ENCODE peak calls at places on chromosomes 16 and 17, in nine cellular contexts. One of them, this sample, is unnamed.

GRCh38 chr17:74981979-74982662 is 5.3 kb upstream of the CDR2L start:
- DNase-seq in heart left ventricle: peak
- DNase-seq in neuronal stem cell: peak
- DNase-seq in amniotic stem cell: no peak
- DNase-seq in NCI-H1436: peak
- DNase-seq in GM20000: peak
- DNase-seq in GDM1: peak
- DNase-seq in T-helper 1 cell: peak
- DNase-seq in iris pigment epithelial cell: peak
- DNase-seq in this sample: peak

GRCh38 chr17:48054238-48055185 is 6.4 kb downstream of the NFE2L1 start:
- DNase-seq in heart left ventricle: peak
- DNase-seq in neuronal stem cell: peak
- DNase-seq in amniotic stem cell: no peak
- DNase-seq in NCI-H1436: peak
- DNase-seq in GM20000: no peak
- DNase-seq in GDM1: no peak
- DNase-seq in T-helper 1 cell: no peak
- DNase-seq in iris pigment epithelial cell: peak
- DNase-seq in this sample: no peak

GRCh38 chr17:80792373-80792781 is 199.3 kb upstream of the CHMP6 start:
- DNase-seq in heart left ventricle: no peak
- DNase-seq in neuronal stem cell: no peak
- DNase-seq in amniotic stem cell: no peak
- DNase-seq in NCI-H1436: no peak
- DNase-seq in GM20000: no peak
- DNase-seq in GDM1: no peak
- DNase-seq in T-helper 1 cell: no peak
- DNase-seq in iris pigment epithelial cell: peak
- DNase-seq in this sample: no peak

GRCh38 chr17:38815576-38816193 is 9.4 kb downstream of the CWC25 start:
- DNase-seq in heart left ventricle: no peak
- DNase-seq in neuronal stem cell: no peak
- DNase-seq in amniotic stem cell: no peak
- DNase-seq in NCI-H1436: no peak
- DNase-seq in GM20000: no peak
- DNase-seq in GDM1: no peak
- DNase-seq in T-helper 1 cell: no peak
- DNase-seq in iris pigment epithelial cell: peak
- DNase-seq in this sample: no peak

GRCh38 chr16:85415196-85415988 is 197.7 kb upstream of the GSE1 start:
- DNase-seq in heart left ventricle: peak
- DNase-seq in neuronal stem cell: no peak
- DNase-seq in amniotic stem cell: no peak
- DNase-seq in NCI-H1436: no peak
- DNase-seq in GM20000: no peak
- DNase-seq in GDM1: no peak
- DNase-seq in T-helper 1 cell: no peak
- DNase-seq in iris pigment epithelial cell: no peak
- DNase-seq in this sample: no peak

GRCh38 chr16:83615553-83615952 is 192.2 kb upstream of the HSBP1 start:
- DNase-seq in heart left ventricle: no peak
- DNase-seq in neuronal stem cell: no peak
- DNase-seq in amniotic stem cell: no peak
- DNase-seq in NCI-H1436: no peak
- DNase-seq in GM20000: no peak
- DNase-seq in GDM1: no peak
- DNase-seq in T-helper 1 cell: no peak
- DNase-seq in iris pigment epithelial cell: peak
- DNase-seq in this sample: no peak

GRCh38 chr17:58281511-58282011 is 826 bp upstream of the MPO start:
- DNase-seq in heart left ventricle: no peak
- DNase-seq in neuronal stem cell: no peak
- DNase-seq in amniotic stem cell: no peak
- DNase-seq in NCI-H1436: no peak
- DNase-seq in GM20000: no peak
- DNase-seq in GDM1: peak
- DNase-seq in T-helper 1 cell: no peak
- DNase-seq in iris pigment epithelial cell: no peak
- DNase-seq in this sample: no peak

GRCh38 chr16:66493490-66494401 is 56.2 kb downstream of the TK2 start:
- DNase-seq in heart left ventricle: no peak
- DNase-seq in neuronal stem cell: no peak
- DNase-seq in amniotic stem cell: no peak
- DNase-seq in NCI-H1436: no peak
- DNase-seq in GM20000: no peak
- DNase-seq in GDM1: no peak
- DNase-seq in T-helper 1 cell: no peak
- DNase-seq in iris pigment epithelial cell: no peak
- DNase-seq in this sample: no peak

GRCh38 chr17:45718791-45719190 is 65.3 kb upstream of the CRHR1 start:
- DNase-seq in heart left ventricle: no peak
- DNase-seq in neuronal stem cell: no peak
- DNase-seq in amniotic stem cell: no peak
- DNase-seq in NCI-H1436: no peak
- DNase-seq in GM20000: no peak
- DNase-seq in GDM1: no peak
- DNase-seq in T-helper 1 cell: no peak
- DNase-seq in iris pigment epithelial cell: no peak
- DNase-seq in this sample: no peak

GRCh38 chr16:84598391-84598750 is 19.5 kb downstream of the COTL1 start:
- DNase-seq in heart left ventricle: no peak
- DNase-seq in neuronal stem cell: no peak
- DNase-seq in amniotic stem cell: no peak
- DNase-seq in NCI-H1436: no peak
- DNase-seq in GM20000: no peak
- DNase-seq in GDM1: no peak
- DNase-seq in T-helper 1 cell: no peak
- DNase-seq in iris pigment epithelial cell: no peak
- DNase-seq in this sample: no peak

GRCh38 chr16:86951831-86952598 is 365.2 kb downstream of the C16orf95 start:
- DNase-seq in heart left ventricle: no peak
- DNase-seq in neuronal stem cell: no peak
- DNase-seq in amniotic stem cell: peak
- DNase-seq in NCI-H1436: no peak
- DNase-seq in GM20000: no peak
- DNase-seq in GDM1: no peak
- DNase-seq in T-helper 1 cell: no peak
- DNase-seq in iris pigment epithelial cell: peak
- DNase-seq in this sample: no peak

GRCh38 chr16:11329080-11329491 is 16.2 kb upstream of the RMI2 start:
- DNase-seq in heart left ventricle: no peak
- DNase-seq in neuronal stem cell: no peak
- DNase-seq in amniotic stem cell: no peak
- DNase-seq in NCI-H1436: no peak
- DNase-seq in GM20000: peak
- DNase-seq in GDM1: no peak
- DNase-seq in T-helper 1 cell: no peak
- DNase-seq in iris pigment epithelial cell: no peak
- DNase-seq in this sample: no peak

GRCh38 chr16:70341600-70341999 is 5.1 kb upstream of the DDX19A start:
- DNase-seq in heart left ventricle: no peak
- DNase-seq in neuronal stem cell: no peak
- DNase-seq in amniotic stem cell: no peak
- DNase-seq in NCI-H1436: no peak
- DNase-seq in GM20000: no peak
- DNase-seq in GDM1: no peak
- DNase-seq in T-helper 1 cell: no peak
- DNase-seq in iris pigment epithelial cell: no peak
- DNase-seq in this sample: no peak

GRCh38 chr17:58686980-58687379 is 4.9 kb downstream of the TEX14 start:
- DNase-seq in heart left ventricle: no peak
- DNase-seq in neuronal stem cell: no peak
- DNase-seq in amniotic stem cell: no peak
- DNase-seq in NCI-H1436: no peak
- DNase-seq in GM20000: no peak
- DNase-seq in GDM1: no peak
- DNase-seq in T-helper 1 cell: no peak
- DNase-seq in iris pigment epithelial cell: no peak
- DNase-seq in this sample: no peak

GRCh38 chr16:69112285-69113129 is 7.1 kb downstream of the HAS3 start:
- DNase-seq in heart left ventricle: peak
- DNase-seq in neuronal stem cell: peak
- DNase-seq in amniotic stem cell: no peak
- DNase-seq in NCI-H1436: peak
- DNase-seq in GM20000: peak
- DNase-seq in GDM1: no peak
- DNase-seq in T-helper 1 cell: peak
- DNase-seq in iris pigment epithelial cell: no peak
- DNase-seq in this sample: peak

This sample was measured in effector memory CD8-positive, alpha-beta T cell.